ENCODE peak calls at places on chromosomes 13 and 19, in four cellular contexts. P is HepG2, D is K562, O is GM12878. Y is an unnamed sample.
A peak's percentile ranks its signal among the peaks of the same experiment; 100 is the strongest.

GRCh38 chr19:51338563-51339312 is 3.2 kb downstream of the VSIG10L start:
- DNase-seq in P (peak; percentile 68), D (peak; percentile 91), O (peak; percentile 24), Y (peak; percentile 82)

GRCh38 chr13:108919036-108919907 is 289.9 kb downstream of the MYO16 start:
- DNase-seq in P (no peak), D (no peak), O (no peak), Y (no peak)

GRCh38 chr13:102846261-102847015 is 606 bp downstream of the ERCC5 start:
- DNase-seq in P (peak; percentile 21), D (no peak), O (no peak), Y (no peak)

GRCh38 chr19:1395194-1396018 is 5.9 kb downstream of the GAMT start:
- DNase-seq in P (no peak), D (no peak), O (no peak), Y (no peak)

GRCh38 chr19:3115916-3116602 is 19.8 kb upstream of the GNA15 start:
- DNase-seq in P (no peak), D (no peak), O (no peak), Y (no peak)

GRCh38 chr13:38350114-38350617 is 515 bp downstream of the UFM1 start:
- DNase-seq in P (peak; percentile 49), D (peak; percentile 39), O (no peak), Y (peak; percentile 23)

GRCh38 chr13:44218501-44219240 is 155.0 kb upstream of the SERP2 start:
- DNase-seq in P (no peak), D (no peak), O (no peak), Y (no peak)

GRCh38 chr13:49711218-49711863 is 20.1 kb upstream of the EBPL start:
- DNase-seq in P (peak; percentile 60), D (no peak), O (no peak), Y (no peak)

GRCh38 chr13:72986197-72986596 is 72.6 kb upstream of the KLF5 start:
- DNase-seq in P (no peak), D (no peak), O (no peak), Y (no peak)

GRCh38 chr19:12932392-12933286 is 872 bp downstream of the FARSA start:
- DNase-seq in P (no peak), D (no peak), O (no peak), Y (no peak)

GRCh38 chr13:108158746-108159145 is 56.6 kb downstream of the LIG4 start:
- DNase-seq in P (no peak), D (no peak), O (no peak), Y (no peak)

GRCh38 chr13:51502206-51502651 is 49.4 kb upstream of the INTS6 start:
- DNase-seq in P (no peak), D (no peak), O (peak; percentile 65), Y (no peak)

GRCh38 chr19:34254552-34255432 is at the start of gene GARRE1:
- DNase-seq in P (no peak), D (peak; percentile 64), O (no peak), Y (peak; percentile 82)

GRCh38 chr13:44385401-44385800 is 11.8 kb downstream of the SERP2 start:
- DNase-seq in P (no peak), D (no peak), O (no peak), Y (no peak)

GRCh38 chr13:21240586-21240985 is 64.1 kb downstream of the MRPL57 start:
- DNase-seq in P (no peak), D (no peak), O (no peak), Y (no peak)

GRCh38 chr19:17210296-17210695 is 4.9 kb upstream of the USE1 start:
- DNase-seq in P (no peak), D (no peak), O (no peak), Y (no peak)

GRCh38 chr19:50486823-50487515 is 10.3 kb upstream of the GARIN5A start:
- DNase-seq in P (peak; percentile 51), D (peak; percentile 58), O (no peak), Y (peak; percentile 61)

GRCh38 chr13:24713022-24713421 is 32.8 kb downstream of the ATP12A start:
- DNase-seq in P (no peak), D (no peak), O (no peak), Y (no peak)

GRCh38 chr19:2648528-2648937 is 54.0 kb downstream of the GNG7 start:
- DNase-seq in P (peak; percentile 63), D (peak; percentile 84), O (peak; percentile 56), Y (peak; percentile 78)

GRCh38 chr13:21971662-21972635 is 301.1 kb downstream of the FGF9 start:
- DNase-seq in P (no peak), D (no peak), O (no peak), Y (no peak)

DNA sequence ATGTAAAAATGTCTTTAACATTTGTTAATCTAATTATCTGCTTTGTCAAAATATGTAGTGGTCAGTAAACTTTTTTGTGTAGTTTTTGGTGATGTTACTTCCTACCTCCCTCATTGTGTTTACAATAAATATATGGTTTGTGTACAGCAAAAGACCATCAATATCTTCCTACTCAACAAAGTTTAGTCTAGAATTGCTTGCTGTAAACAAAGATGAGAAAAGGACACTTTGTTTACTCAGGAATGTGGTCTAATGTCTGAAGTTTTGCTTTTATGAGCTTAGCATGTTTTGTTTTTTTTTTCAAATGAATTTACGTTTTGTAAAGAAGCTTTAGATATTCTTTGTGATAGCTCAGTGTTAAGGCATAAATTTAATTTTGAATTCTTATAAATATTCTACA is 563.5 kb upstream of the SPRY2 start:
- DNase-seq in P (no peak), D (no peak), O (no peak), Y (no peak)
- TF ChIP-seq FOXK2 in P (no peak), D (no peak), O (no peak), Y (no peak)

DNA sequence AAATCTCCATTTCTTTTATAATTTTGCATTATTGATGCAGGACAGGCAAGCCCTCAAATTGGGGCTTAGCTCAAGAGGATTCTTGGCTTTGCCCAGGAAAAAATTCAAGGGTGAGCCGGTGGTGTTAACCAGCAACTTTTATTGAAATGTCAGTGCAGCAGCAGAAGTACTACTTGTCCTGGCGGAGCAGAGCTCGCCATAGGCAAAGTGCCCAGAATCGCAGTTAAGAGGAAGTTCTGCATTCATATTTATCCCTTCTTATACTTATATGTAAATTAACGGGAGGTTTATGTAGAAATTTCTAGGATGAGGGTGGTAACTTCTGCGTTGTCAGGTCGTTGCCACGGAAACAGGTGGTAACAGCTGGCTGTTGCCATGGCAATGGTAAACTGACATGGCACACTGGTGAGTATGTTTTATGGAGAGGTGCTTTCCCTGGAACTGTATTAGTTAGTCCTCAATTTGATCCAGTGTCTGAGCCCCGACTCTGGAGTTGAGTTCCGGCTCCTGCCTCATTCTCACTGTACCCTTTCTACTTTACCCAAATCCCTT is 2494.8 kb upstream of the PCDH20 start:
- DNase-seq in P (peak; percentile 3), D (no peak), O (no peak), Y (no peak)
- TF ChIP-seq BHLHE40 in P (no peak), D (no peak), O (no peak), Y (no peak)

GRCh38 chr19:48900477-48901452 is 653 bp downstream of the NUCB1 start:
- DNase-seq in P (peak; percentile 29), D (no peak), O (no peak), Y (peak; percentile 44)
- TF ChIP-seq FOXK2 in P (no peak), D (peak; percentile 65), O (no peak), Y (no peak)

DNA sequence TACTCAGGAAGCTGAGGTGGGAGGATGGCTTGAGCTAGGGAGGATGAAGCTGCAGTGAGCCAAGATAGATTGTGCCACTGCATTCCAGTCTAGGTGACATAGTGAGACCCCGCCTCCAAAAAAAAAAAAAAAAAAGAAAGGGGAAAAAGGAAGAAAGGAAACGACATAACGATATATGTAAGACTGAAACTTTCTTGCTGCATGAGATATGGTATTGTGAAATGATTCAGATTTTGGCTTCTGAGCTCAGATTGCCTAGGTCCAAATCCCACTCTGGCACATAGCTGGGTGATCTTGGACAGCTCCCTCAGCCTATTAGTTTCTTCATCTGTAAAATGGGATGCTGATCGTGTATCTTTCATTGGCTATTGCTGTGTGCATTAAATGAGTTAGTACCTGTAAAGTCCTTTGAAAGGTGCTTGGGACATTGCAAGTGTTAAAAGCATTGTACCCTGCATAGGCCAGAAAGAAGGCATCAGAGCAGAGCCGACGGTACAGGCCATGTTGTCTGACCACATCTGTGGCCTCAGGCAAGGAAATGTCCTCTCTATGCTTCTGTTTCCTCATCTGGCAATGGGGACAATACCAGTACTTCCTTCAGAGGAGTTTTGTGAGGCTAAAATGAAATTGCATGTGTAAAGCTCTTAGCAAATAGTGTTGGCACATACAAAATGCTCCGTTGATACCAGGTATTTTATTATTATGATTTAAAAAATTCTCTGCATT is 32.6 kb upstream of the SLC46A3 start:
- DNase-seq in P (no peak), D (no peak), O (no peak), Y (no peak)
- TF ChIP-seq BHLHE40 in P (no peak), D (no peak), O (no peak), Y (no peak)

GRCh38 chr19:54343868-54344267 is 4.9 kb upstream of the LILRA4 start:
- DNase-seq in P (no peak), D (no peak), O (no peak), Y (no peak)
- TF ChIP-seq FOXK2 in P (no peak), D (no peak), O (no peak), Y (no peak)

GRCh38 chr19:9847087-9847671 is 12.1 kb downstream of the PIN1 start:
- DNase-seq in P (peak; percentile 23), D (peak; percentile 76), O (no peak), Y (peak; percentile 64)

GRCh38 chr19:9850235-9850959 is 15.3 kb downstream of the PIN1 start:
- DNase-seq in P (no peak), D (no peak), O (no peak), Y (no peak)

GRCh38 chr19:9849786-9850185 is 14.7 kb downstream of the PIN1 start:
- DNase-seq in P (no peak), D (no peak), O (no peak), Y (no peak)

GRCh38 chr19:9848761-9849160 is 13.6 kb downstream of the PIN1 start:
- DNase-seq in P (no peak), D (no peak), O (no peak), Y (no peak)

DNA sequence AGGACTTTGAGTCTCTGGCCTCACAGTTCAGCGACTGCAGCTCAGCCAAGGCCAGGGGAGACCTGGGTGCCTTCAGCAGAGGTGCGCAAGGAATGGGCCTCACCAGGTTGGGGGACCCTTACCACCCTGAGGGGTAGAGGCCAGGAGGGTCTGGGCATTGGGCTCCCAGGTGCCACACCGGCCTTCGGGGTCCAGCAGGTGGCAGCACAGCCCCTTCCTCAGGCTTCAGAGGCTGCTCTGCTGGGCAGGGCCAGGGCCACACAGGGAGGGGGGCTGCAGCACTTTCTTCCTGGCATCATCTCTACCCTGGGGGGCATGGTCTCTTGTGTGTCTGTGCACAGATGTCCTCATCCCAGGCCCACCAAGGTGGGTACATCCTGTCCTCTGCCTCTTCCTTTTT is 12.9 kb downstream of the PIN1 start:
- DNase-seq in P (no peak), D (no peak), O (no peak), Y (peak; percentile 53)
- TF ChIP-seq BHLHE40 in P (no peak), D (no peak), O (no peak), Y (no peak)

DNA sequence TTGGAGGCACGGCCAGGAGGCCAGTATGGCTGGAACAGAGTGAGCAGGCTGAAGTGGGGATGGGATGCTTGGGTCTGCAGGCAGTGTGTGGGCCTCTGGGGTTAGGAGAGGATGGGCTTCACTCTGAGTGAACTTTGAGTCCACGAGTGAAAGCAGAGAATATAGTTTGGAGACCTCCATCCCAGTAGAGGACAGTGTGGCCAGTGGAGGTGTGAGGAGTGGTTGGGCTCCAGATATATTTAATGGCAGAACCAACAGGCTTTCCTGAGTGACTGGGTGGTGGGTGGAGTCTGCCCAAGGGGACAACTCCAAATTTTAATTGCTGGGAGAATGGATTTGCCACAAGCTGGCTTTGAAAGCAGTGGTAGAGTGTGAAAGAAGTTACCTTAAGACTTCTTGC is 27.3 kb downstream of the GATAD2A start:
- DNase-seq in P (no peak), D (no peak), O (no peak), Y (no peak)
- TF ChIP-seq FOXK2 in P (no peak), D (no peak), O (no peak), Y (no peak)

Y was measured in HEK293T.